ENCODE peak calls at places on chromosomes 12 and 14, in ten cellular contexts. One of them, this sample, is unnamed.

GRCh38 chr12:41055875-41056577 is 132.1 kb upstream of the PDZRN4 start:
- DNase-seq in neural crest cell: no peak
- DNase-seq in lung: no peak
- DNase-seq in mammary epithelial cell: no peak
- DNase-seq in cardiac muscle cell: no peak
- DNase-seq in lower leg skin: no peak
- DNase-seq in transverse colon: no peak
- DNase-seq in progenitor cell of endocrine pancreas: no peak
- DNase-seq in endothelial cell: no peak
- DNase-seq in astrocyte of the cerebellum: peak; percentile 50
- DNase-seq in this sample: no peak

GRCh38 chr12:26088999-26089398 is 35.8 kb downstream of the BHLHE41 start:
- DNase-seq in neural crest cell: no peak
- DNase-seq in lung: no peak
- DNase-seq in mammary epithelial cell: peak; percentile 28
- DNase-seq in cardiac muscle cell: no peak
- DNase-seq in lower leg skin: no peak
- DNase-seq in transverse colon: no peak
- DNase-seq in progenitor cell of endocrine pancreas: no peak
- DNase-seq in endothelial cell: no peak
- DNase-seq in astrocyte of the cerebellum: no peak
- DNase-seq in this sample: no peak

GRCh38 chr14:62706217-62706616 is 339.0 kb downstream of the KCNH5 start:
- DNase-seq in neural crest cell: no peak
- DNase-seq in lung: no peak
- DNase-seq in mammary epithelial cell: no peak
- DNase-seq in cardiac muscle cell: no peak
- DNase-seq in lower leg skin: no peak
- DNase-seq in transverse colon: no peak
- DNase-seq in progenitor cell of endocrine pancreas: no peak
- DNase-seq in endothelial cell: no peak
- DNase-seq in astrocyte of the cerebellum: no peak
- DNase-seq in this sample: no peak

GRCh38 chr12:65565601-65566560 is 258.4 kb upstream of the HMGA2 start:
- DNase-seq in neural crest cell: no peak
- DNase-seq in lung: no peak
- DNase-seq in mammary epithelial cell: peak; percentile 67
- DNase-seq in cardiac muscle cell: peak; percentile 35
- DNase-seq in lower leg skin: no peak
- DNase-seq in transverse colon: no peak
- DNase-seq in progenitor cell of endocrine pancreas: no peak
- DNase-seq in endothelial cell: no peak
- DNase-seq in astrocyte of the cerebellum: peak; percentile 91
- DNase-seq in this sample: no peak

GRCh38 chr12:3176754-3177153 is 99.6 kb downstream of the TSPAN9 start:
- DNase-seq in neural crest cell: no peak
- DNase-seq in lung: no peak
- DNase-seq in mammary epithelial cell: no peak
- DNase-seq in cardiac muscle cell: no peak
- DNase-seq in lower leg skin: no peak
- DNase-seq in transverse colon: no peak
- DNase-seq in progenitor cell of endocrine pancreas: no peak
- DNase-seq in endothelial cell: no peak
- DNase-seq in astrocyte of the cerebellum: no peak
- DNase-seq in this sample: no peak

GRCh38 chr14:72558721-72559120 is 335.2 kb downstream of the DPF3 start:
- DNase-seq in neural crest cell: no peak
- DNase-seq in lung: no peak
- DNase-seq in mammary epithelial cell: peak; percentile 88
- DNase-seq in cardiac muscle cell: no peak
- DNase-seq in lower leg skin: no peak
- DNase-seq in transverse colon: no peak
- DNase-seq in progenitor cell of endocrine pancreas: no peak
- DNase-seq in endothelial cell: no peak
- DNase-seq in astrocyte of the cerebellum: peak; percentile 96
- DNase-seq in this sample: no peak

GRCh38 chr14:22646570-22647254 is 2.6 kb upstream of the OR6J1 start:
- DNase-seq in neural crest cell: no peak
- DNase-seq in lung: no peak
- DNase-seq in mammary epithelial cell: peak; percentile 83
- DNase-seq in cardiac muscle cell: no peak
- DNase-seq in lower leg skin: no peak
- DNase-seq in transverse colon: no peak
- DNase-seq in progenitor cell of endocrine pancreas: no peak
- DNase-seq in endothelial cell: no peak
- DNase-seq in astrocyte of the cerebellum: no peak
- DNase-seq in this sample: no peak

GRCh38 chr12:120984351-120984898 is 6.1 kb downstream of the HNF1A start:
- DNase-seq in neural crest cell: no peak
- DNase-seq in lung: no peak
- DNase-seq in mammary epithelial cell: no peak
- DNase-seq in cardiac muscle cell: no peak
- DNase-seq in lower leg skin: no peak
- DNase-seq in transverse colon: peak; percentile 83
- DNase-seq in progenitor cell of endocrine pancreas: no peak
- DNase-seq in endothelial cell: no peak
- DNase-seq in astrocyte of the cerebellum: no peak
- DNase-seq in this sample: no peak

GRCh38 chr14:55976219-55976618 is 142.0 kb upstream of the PELI2 start:
- DNase-seq in neural crest cell: no peak
- DNase-seq in lung: no peak
- DNase-seq in mammary epithelial cell: no peak
- DNase-seq in cardiac muscle cell: no peak
- DNase-seq in lower leg skin: no peak
- DNase-seq in transverse colon: peak; percentile 83
- DNase-seq in progenitor cell of endocrine pancreas: no peak
- DNase-seq in endothelial cell: no peak
- DNase-seq in astrocyte of the cerebellum: no peak
- DNase-seq in this sample: no peak

GRCh38 chr12:14901228-14901562 is 15.5 kb upstream of the MGP start:
- DNase-seq in neural crest cell: no peak
- DNase-seq in lung: no peak
- DNase-seq in mammary epithelial cell: no peak
- DNase-seq in cardiac muscle cell: no peak
- DNase-seq in lower leg skin: no peak
- DNase-seq in transverse colon: no peak
- DNase-seq in progenitor cell of endocrine pancreas: no peak
- DNase-seq in endothelial cell: no peak
- DNase-seq in astrocyte of the cerebellum: no peak
- DNase-seq in this sample: no peak
- TF ChIP-seq CTCF in neural crest cell: peak; percentile 32
- TF ChIP-seq CTCF in lung: no peak
- TF ChIP-seq CTCF in mammary epithelial cell: no peak
- TF ChIP-seq CTCF in cardiac muscle cell: no peak
- TF ChIP-seq CTCF in lower leg skin: no peak
- TF ChIP-seq CTCF in transverse colon: no peak
- TF ChIP-seq CTCF in progenitor cell of endocrine pancreas: no peak
- TF ChIP-seq CTCF in endothelial cell: no peak
- TF ChIP-seq CTCF in astrocyte of the cerebellum: no peak
- TF ChIP-seq CTCF in this sample: no peak

DNA sequence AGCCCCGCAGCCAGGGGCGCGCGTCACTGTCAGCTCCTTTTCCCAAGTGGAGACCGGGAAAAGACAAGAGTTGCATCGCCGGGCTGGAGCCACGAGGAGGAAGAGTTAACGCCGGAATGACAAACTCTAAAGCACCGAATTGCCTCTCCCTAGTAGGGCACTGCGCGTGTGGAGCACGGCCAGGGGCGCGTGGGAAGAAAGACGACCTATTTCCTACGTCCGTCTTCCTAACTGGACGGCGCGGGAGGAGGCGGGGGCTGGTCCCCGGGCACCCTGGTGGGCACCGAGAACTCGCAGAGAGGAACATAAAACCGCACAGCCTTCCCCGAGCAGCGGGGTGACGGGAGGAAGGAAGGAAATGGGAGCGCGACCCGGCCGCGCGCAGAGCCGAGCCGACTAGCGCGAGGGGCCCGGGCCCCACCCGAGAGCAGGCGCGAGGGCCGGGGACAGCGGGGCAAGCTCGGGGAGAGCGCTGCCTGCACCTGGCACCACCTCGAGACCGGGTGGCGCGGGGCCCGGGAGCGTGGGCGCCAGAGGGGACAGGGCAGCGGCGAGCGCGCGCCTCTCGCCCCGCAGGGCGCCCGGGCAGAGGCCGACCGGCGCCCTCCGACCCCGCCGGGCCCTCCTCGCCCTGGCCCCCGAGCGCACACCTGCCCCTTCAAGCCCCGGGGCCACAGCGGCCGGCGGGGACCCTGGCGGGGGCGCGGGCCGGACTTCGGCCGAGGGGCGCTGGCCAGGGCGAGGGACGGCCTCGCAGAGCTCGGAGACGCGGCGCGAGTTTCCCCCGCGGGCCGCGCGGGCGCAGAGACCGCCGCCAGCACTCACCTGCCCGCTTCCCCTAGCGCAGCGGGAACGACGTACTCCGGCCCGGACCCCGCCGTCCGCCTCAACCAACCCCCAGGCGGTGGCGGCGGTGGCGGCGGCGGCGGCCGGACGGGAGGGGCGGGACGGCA is 480 bp downstream of the SETD3 start:
- DNase-seq in neural crest cell: peak; percentile 27
- DNase-seq in lung: peak; percentile 68
- DNase-seq in mammary epithelial cell: peak; percentile 54
- DNase-seq in cardiac muscle cell: peak; percentile 78
- DNase-seq in lower leg skin: peak; percentile 43
- DNase-seq in transverse colon: peak; percentile 63
- DNase-seq in progenitor cell of endocrine pancreas: peak; percentile 37
- DNase-seq in endothelial cell: peak; percentile 58
- DNase-seq in astrocyte of the cerebellum: peak; percentile 18
- DNase-seq in this sample: peak; percentile 33
- TF ChIP-seq CTCF in neural crest cell: peak; percentile 21
- TF ChIP-seq CTCF in lung: no peak
- TF ChIP-seq CTCF in mammary epithelial cell: peak; percentile 11
- TF ChIP-seq CTCF in cardiac muscle cell: no peak
- TF ChIP-seq CTCF in lower leg skin: no peak
- TF ChIP-seq CTCF in transverse colon: no peak
- TF ChIP-seq CTCF in progenitor cell of endocrine pancreas: peak; percentile 3
- TF ChIP-seq CTCF in endothelial cell: no peak
- TF ChIP-seq CTCF in astrocyte of the cerebellum: no peak
- TF ChIP-seq CTCF in this sample: no peak

GRCh38 chr12:105262461-105263184 is 26.6 kb upstream of the APPL2 start:
- DNase-seq in neural crest cell: no peak
- DNase-seq in lung: no peak
- DNase-seq in mammary epithelial cell: no peak
- DNase-seq in cardiac muscle cell: peak; percentile 62
- DNase-seq in lower leg skin: no peak
- DNase-seq in transverse colon: no peak
- DNase-seq in progenitor cell of endocrine pancreas: no peak
- DNase-seq in endothelial cell: no peak
- DNase-seq in astrocyte of the cerebellum: no peak
- DNase-seq in this sample: no peak
- TF ChIP-seq CTCF in neural crest cell: no peak
- TF ChIP-seq CTCF in lung: no peak
- TF ChIP-seq CTCF in mammary epithelial cell: no peak
- TF ChIP-seq CTCF in cardiac muscle cell: no peak
- TF ChIP-seq CTCF in lower leg skin: no peak
- TF ChIP-seq CTCF in transverse colon: no peak
- TF ChIP-seq CTCF in progenitor cell of endocrine pancreas: no peak
- TF ChIP-seq CTCF in endothelial cell: no peak
- TF ChIP-seq CTCF in astrocyte of the cerebellum: no peak
- TF ChIP-seq CTCF in this sample: no peak

DNA sequence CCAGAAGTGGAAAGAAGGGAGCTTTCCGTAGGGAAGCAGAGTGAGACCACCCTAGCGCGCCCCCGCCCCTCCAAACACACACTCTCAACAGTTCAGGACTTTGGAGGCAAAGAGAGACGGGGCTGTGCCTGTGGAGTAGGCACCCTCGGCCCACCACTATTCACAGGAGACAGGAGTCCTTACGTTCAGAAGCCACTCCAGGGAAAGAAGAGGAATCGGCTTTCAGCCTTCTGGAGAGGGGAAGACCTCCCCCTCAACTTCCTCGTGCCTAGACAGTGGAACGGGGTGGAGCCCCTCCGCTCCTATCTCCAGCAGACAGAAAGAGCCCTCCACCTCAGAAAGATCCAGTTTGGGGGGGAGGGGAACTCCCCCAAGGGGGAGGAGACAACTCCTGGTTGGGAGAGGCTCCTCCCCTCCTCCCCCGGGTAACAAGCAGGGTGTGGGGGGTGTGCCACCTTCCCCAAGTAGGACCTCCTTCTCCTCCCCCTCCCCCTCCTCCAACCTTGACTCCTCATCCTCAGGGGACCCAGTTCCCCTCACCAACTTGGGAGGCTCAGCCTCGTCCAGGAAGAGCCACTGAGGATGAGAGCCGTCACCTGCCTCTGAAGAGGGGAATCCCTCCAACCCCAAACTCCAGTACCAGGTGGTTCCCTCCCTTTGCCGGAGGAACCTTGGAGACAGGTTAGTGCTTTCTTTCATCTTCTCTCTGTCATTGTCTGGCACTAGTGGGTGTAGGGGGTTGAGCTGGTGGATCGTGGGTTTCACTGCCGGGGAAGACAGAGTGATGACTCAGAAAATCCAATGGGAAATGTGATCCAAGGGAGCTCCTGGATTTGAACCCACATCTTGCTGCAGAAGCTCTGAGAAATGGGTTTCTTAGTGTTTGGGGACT is 883 bp downstream of the FOXJ2 start:
- DNase-seq in neural crest cell: no peak
- DNase-seq in lung: peak; percentile 46
- DNase-seq in mammary epithelial cell: peak; percentile 41
- DNase-seq in cardiac muscle cell: peak; percentile 65
- DNase-seq in lower leg skin: peak; percentile 60
- DNase-seq in transverse colon: peak; percentile 55
- DNase-seq in progenitor cell of endocrine pancreas: no peak
- DNase-seq in endothelial cell: peak; percentile 42
- DNase-seq in astrocyte of the cerebellum: no peak
- DNase-seq in this sample: peak; percentile 29
- TF ChIP-seq CTCF in neural crest cell: peak; percentile 8
- TF ChIP-seq CTCF in lung: no peak
- TF ChIP-seq CTCF in mammary epithelial cell: no peak
- TF ChIP-seq CTCF in cardiac muscle cell: no peak
- TF ChIP-seq CTCF in lower leg skin: no peak
- TF ChIP-seq CTCF in transverse colon: no peak
- TF ChIP-seq CTCF in progenitor cell of endocrine pancreas: peak; percentile 10
- TF ChIP-seq CTCF in endothelial cell: no peak
- TF ChIP-seq CTCF in astrocyte of the cerebellum: no peak
- TF ChIP-seq CTCF in this sample: no peak

GRCh38 chr14:35915185-35915584 is 89.0 kb downstream of the BRMS1L start:
- DNase-seq in neural crest cell: no peak
- DNase-seq in lung: no peak
- DNase-seq in mammary epithelial cell: no peak
- DNase-seq in cardiac muscle cell: no peak
- DNase-seq in lower leg skin: no peak
- DNase-seq in transverse colon: no peak
- DNase-seq in progenitor cell of endocrine pancreas: no peak
- DNase-seq in endothelial cell: no peak
- DNase-seq in astrocyte of the cerebellum: no peak
- DNase-seq in this sample: no peak
- TF ChIP-seq CTCF in neural crest cell: no peak
- TF ChIP-seq CTCF in lung: no peak
- TF ChIP-seq CTCF in mammary epithelial cell: no peak
- TF ChIP-seq CTCF in cardiac muscle cell: no peak
- TF ChIP-seq CTCF in lower leg skin: no peak
- TF ChIP-seq CTCF in transverse colon: no peak
- TF ChIP-seq CTCF in progenitor cell of endocrine pancreas: no peak
- TF ChIP-seq CTCF in endothelial cell: no peak
- TF ChIP-seq CTCF in astrocyte of the cerebellum: no peak
- TF ChIP-seq CTCF in this sample: no peak

GRCh38 chr14:53217283-53217994 is 64.3 kb upstream of the DDHD1 start:
- DNase-seq in neural crest cell: peak; percentile 72
- DNase-seq in lung: peak; percentile 83
- DNase-seq in mammary epithelial cell: peak; percentile 60
- DNase-seq in cardiac muscle cell: peak; percentile 85
- DNase-seq in lower leg skin: peak; percentile 48
- DNase-seq in transverse colon: peak; percentile 77
- DNase-seq in progenitor cell of endocrine pancreas: peak; percentile 71
- DNase-seq in endothelial cell: peak; percentile 75
- DNase-seq in astrocyte of the cerebellum: no peak
- DNase-seq in this sample: peak; percentile 78
- TF ChIP-seq CTCF in neural crest cell: peak; percentile 74
- TF ChIP-seq CTCF in lung: no peak
- TF ChIP-seq CTCF in mammary epithelial cell: peak; percentile 10
- TF ChIP-seq CTCF in cardiac muscle cell: peak; percentile 46
- TF ChIP-seq CTCF in lower leg skin: no peak
- TF ChIP-seq CTCF in transverse colon: peak; percentile 61
- TF ChIP-seq CTCF in progenitor cell of endocrine pancreas: peak; percentile 69
- TF ChIP-seq CTCF in endothelial cell: peak; percentile 65
- TF ChIP-seq CTCF in astrocyte of the cerebellum: peak; percentile 44
- TF ChIP-seq CTCF in this sample: no peak